ENCODE peak calls at places on chromosome 18, in five cellular contexts. W is nephron progenitor cell, X is chondrocyte, J is LHCN-M2, I is non-pigmented ciliary epithelial cell. E is an unnamed sample.

GRCh38 chr18:42255908-42256765 is 301.1 kb downstream of the PIK3C3 start:
- DNase-seq in W (no peak), X (no peak), J (no peak), I (no peak), E (no peak)

GRCh38 chr18:56284319-56284718 is 354.1 kb downstream of the TXNL1 start:
- DNase-seq in W (no peak), X (no peak), J (no peak), I (no peak), E (no peak)

GRCh38 chr18:46573156-46573555 is 83.9 kb downstream of the LOXHD1 start:
- DNase-seq in W (no peak), X (no peak), J (no peak), I (no peak), E (no peak)

GRCh38 chr18:58057291-58057965 is 13.4 kb downstream of the NEDD4L start:
- DNase-seq in W (no peak), X (no peak), J (no peak), I (no peak), E (no peak)

GRCh38 chr18:24791736-24792135 is 331.3 kb downstream of the HRH4 start:
- DNase-seq in W (no peak), X (no peak), J (no peak), I (no peak), E (no peak)

GRCh38 chr18:11842562-11842961 is 8.7 kb upstream of the CHMP1B start:
- DNase-seq in W (no peak), X (no peak), J (peak), I (no peak), E (no peak)

GRCh38 chr18:26574958-26575864 is 26.9 kb upstream of the KCTD1 start:
- DNase-seq in W (peak), X (no peak), J (peak), I (no peak), E (no peak)

GRCh38 chr18:45353530-45353929 is 261.7 kb upstream of the SLC14A2 start:
- DNase-seq in W (no peak), X (no peak), J (no peak), I (no peak), E (no peak)

GRCh38 chr18:5196253-5197031 is 615 bp downstream of the AKAIN1 start:
- DNase-seq in W (peak), X (no peak), J (no peak), I (no peak), E (no peak)

E was measured in osteocyte.